ENCODE peak calls at places on chromosomes 7 and 10, in nine cellular contexts. One of them, this sample, is unnamed.
A peak's percentile ranks its signal among the peaks of the same experiment; 100 is the strongest.

GRCh38 chr10:124070666-124071065 is 22.7 kb downstream of the CHST15 start:
- DNase-seq in MM.1S: no peak
- DNase-seq in OCI-LY7: no peak
- DNase-seq in SK-N-SH: no peak
- DNase-seq in neural progenitor cell: no peak
- DNase-seq in HCT116: no peak
- DNase-seq in GM23338: no peak
- DNase-seq in PC-3: no peak
- DNase-seq in GM23248: no peak
- DNase-seq in this sample: no peak

GRCh38 chr7:121505021-121505420 is 108.9 kb upstream of the FAM3C start:
- DNase-seq in GM23338: no peak
- DNase-seq in neural progenitor cell: no peak
- DNase-seq in GM23248: peak; percentile 49
- DNase-seq in MM.1S: no peak
- DNase-seq in PC-3: peak; percentile 19
- DNase-seq in SK-N-SH: no peak
- DNase-seq in OCI-LY7: peak; percentile 6
- DNase-seq in HCT116: no peak
- DNase-seq in this sample: peak; percentile 78

GRCh38 chr7:38229386-38229785 is 44.0 kb downstream of the TARP start:
- DNase-seq in neural progenitor cell: no peak
- DNase-seq in GM23338: no peak
- DNase-seq in PC-3: peak; percentile 30
- DNase-seq in SK-N-SH: no peak
- DNase-seq in HCT116: no peak
- DNase-seq in OCI-LY7: no peak
- DNase-seq in GM23248: peak; percentile 32
- DNase-seq in MM.1S: no peak
- DNase-seq in this sample: no peak

GRCh38 chr7:130853503-130854279 is 119.7 kb upstream of the KLF14 start:
- DNase-seq in neural progenitor cell: no peak
- DNase-seq in GM23248: peak; percentile 75
- DNase-seq in OCI-LY7: no peak
- DNase-seq in PC-3: peak; percentile 96
- DNase-seq in SK-N-SH: no peak
- DNase-seq in HCT116: peak; percentile 96
- DNase-seq in MM.1S: no peak
- DNase-seq in GM23338: no peak
- DNase-seq in this sample: no peak

GRCh38 chr7:36115448-36116321 is 37.4 kb upstream of the EEPD1 start:
- DNase-seq in GM23248: peak; percentile 99
- DNase-seq in neural progenitor cell: no peak
- DNase-seq in SK-N-SH: peak; percentile 80
- DNase-seq in HCT116: peak; percentile 90
- DNase-seq in GM23338: no peak
- DNase-seq in PC-3: peak; percentile 97
- DNase-seq in MM.1S: no peak
- DNase-seq in OCI-LY7: no peak
- DNase-seq in this sample: peak; percentile 92

GRCh38 chr10:46106410-46107255 is 60.6 kb upstream of the MSMB start:
- DNase-seq in GM23338: peak; percentile 86
- DNase-seq in PC-3: peak; percentile 26
- DNase-seq in GM23248: peak; percentile 65
- DNase-seq in SK-N-SH: peak; percentile 86
- DNase-seq in OCI-LY7: no peak
- DNase-seq in neural progenitor cell: peak; percentile 49
- DNase-seq in HCT116: peak; percentile 21
- DNase-seq in MM.1S: peak; percentile 73
- DNase-seq in this sample: peak; percentile 71

GRCh38 chr10:31522820-31523219 is 203.8 kb downstream of the ZEB1 start:
- DNase-seq in PC-3: no peak
- DNase-seq in GM23248: no peak
- DNase-seq in GM23338: no peak
- DNase-seq in HCT116: no peak
- DNase-seq in neural progenitor cell: no peak
- DNase-seq in OCI-LY7: no peak
- DNase-seq in MM.1S: no peak
- DNase-seq in SK-N-SH: no peak
- DNase-seq in this sample: no peak

GRCh38 chr7:76155938-76156337 is 45.8 kb upstream of the SRRM3 start:
- DNase-seq in GM23338: no peak
- DNase-seq in neural progenitor cell: no peak
- DNase-seq in OCI-LY7: no peak
- DNase-seq in HCT116: no peak
- DNase-seq in PC-3: no peak
- DNase-seq in SK-N-SH: no peak
- DNase-seq in GM23248: peak; percentile 72
- DNase-seq in MM.1S: no peak
- DNase-seq in this sample: peak; percentile 37

GRCh38 chr10:42961156-42961589 is 115.7 kb upstream of the RET start:
- DNase-seq in SK-N-SH: no peak
- DNase-seq in neural progenitor cell: no peak
- DNase-seq in MM.1S: no peak
- DNase-seq in HCT116: no peak
- DNase-seq in GM23338: no peak
- DNase-seq in GM23248: no peak
- DNase-seq in PC-3: no peak
- DNase-seq in OCI-LY7: no peak
- DNase-seq in this sample: no peak

GRCh38 chr10:93893646-93894515 is at the start of gene SLC35G1:
- DNase-seq in SK-N-SH: peak; percentile 95
- DNase-seq in HCT116: peak; percentile 38
- DNase-seq in OCI-LY7: peak; percentile 87
- DNase-seq in MM.1S: peak; percentile 84
- DNase-seq in neural progenitor cell: peak; percentile 92
- DNase-seq in GM23248: peak; percentile 77
- DNase-seq in GM23338: peak; percentile 77
- DNase-seq in PC-3: peak; percentile 64
- DNase-seq in this sample: peak; percentile 86

GRCh38 chr10:10515479-10516204 is 502.0 kb upstream of the CELF2 start:
- DNase-seq in GM23248: peak; percentile 53
- DNase-seq in HCT116: no peak
- DNase-seq in neural progenitor cell: no peak
- DNase-seq in GM23338: no peak
- DNase-seq in MM.1S: no peak
- DNase-seq in OCI-LY7: no peak
- DNase-seq in PC-3: no peak
- DNase-seq in SK-N-SH: no peak
- DNase-seq in this sample: no peak

GRCh38 chr10:125700355-125700911 is 17.5 kb upstream of the TEX36 start:
- DNase-seq in GM23338: no peak
- DNase-seq in GM23248: peak; percentile 68
- DNase-seq in OCI-LY7: no peak
- DNase-seq in PC-3: peak; percentile 37
- DNase-seq in neural progenitor cell: no peak
- DNase-seq in MM.1S: no peak
- DNase-seq in HCT116: no peak
- DNase-seq in SK-N-SH: no peak
- DNase-seq in this sample: no peak

GRCh38 chr7:109246330-109247077 is 676.8 kb downstream of the DNAJB9 start:
- DNase-seq in HCT116: peak; percentile 18
- DNase-seq in neural progenitor cell: no peak
- DNase-seq in OCI-LY7: no peak
- DNase-seq in SK-N-SH: no peak
- DNase-seq in PC-3: peak; percentile 88
- DNase-seq in GM23338: no peak
- DNase-seq in GM23248: peak; percentile 59
- DNase-seq in MM.1S: no peak
- DNase-seq in this sample: no peak

GRCh38 chr7:102819151-102819550 is 70.4 kb downstream of the FAM185A start:
- DNase-seq in neural progenitor cell: no peak
- DNase-seq in GM23338: no peak
- DNase-seq in MM.1S: no peak
- DNase-seq in PC-3: no peak
- DNase-seq in OCI-LY7: no peak
- DNase-seq in SK-N-SH: no peak
- DNase-seq in HCT116: no peak
- DNase-seq in GM23248: no peak
- DNase-seq in this sample: no peak

GRCh38 chr10:6678211-6678803 is 98.2 kb upstream of the PRKCQ start:
- DNase-seq in GM23338: peak; percentile 88
- DNase-seq in OCI-LY7: peak; percentile 59
- DNase-seq in PC-3: peak; percentile 31
- DNase-seq in SK-N-SH: peak; percentile 48
- DNase-seq in HCT116: peak; percentile 47
- DNase-seq in MM.1S: peak; percentile 50
- DNase-seq in neural progenitor cell: peak; percentile 68
- DNase-seq in GM23248: peak; percentile 59
- DNase-seq in this sample: peak; percentile 58

DNA sequence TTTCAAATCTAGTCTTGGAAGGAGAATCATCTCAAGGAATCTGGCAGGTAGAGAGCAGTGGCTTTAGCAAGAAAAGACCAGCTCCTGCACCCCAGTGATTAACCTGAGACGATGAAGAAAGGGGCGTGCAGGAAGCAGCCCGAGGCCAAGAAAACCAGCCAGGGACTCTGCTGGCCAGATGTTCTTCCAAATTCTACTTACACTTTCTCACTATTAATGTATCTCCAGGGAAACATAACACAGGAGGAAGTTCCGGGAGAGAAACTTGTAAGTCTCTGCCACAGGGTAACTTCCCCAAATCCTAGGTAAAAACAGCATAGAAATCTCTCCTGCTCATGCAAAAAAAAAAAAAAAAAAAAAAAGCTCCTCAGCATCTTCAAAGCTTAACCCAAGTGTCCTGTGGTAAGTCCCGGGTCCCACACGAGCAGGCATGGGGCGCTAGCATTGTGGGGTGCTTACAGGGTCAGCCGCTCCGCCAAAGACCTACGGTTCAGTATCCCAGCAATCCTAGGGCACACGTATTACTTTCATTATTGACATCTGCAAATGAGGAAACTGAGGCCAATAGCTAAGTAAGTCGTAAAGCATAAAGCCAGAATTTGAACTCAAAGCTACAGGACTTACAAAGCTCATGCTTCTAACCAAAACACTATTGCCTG is 97.2 kb upstream of the GNA12 start:
- DNase-seq in GM23338: no peak
- DNase-seq in OCI-LY7: no peak
- DNase-seq in MM.1S: no peak
- DNase-seq in HCT116: no peak
- DNase-seq in PC-3: no peak
- DNase-seq in neural progenitor cell: no peak
- DNase-seq in SK-N-SH: no peak
- DNase-seq in GM23248: no peak
- DNase-seq in this sample: no peak
- H3K36me3 ChIP-seq in GM23338: no peaks in the 10 kb centered on the region
- H3K36me3 ChIP-seq in OCI-LY7: peaks cover 75% of the 10 kb centered on the region
- H3K36me3 ChIP-seq in MM.1S: peaks cover 3% of the 10 kb centered on the region
- H3K36me3 ChIP-seq in HCT116: no peaks in the 10 kb centered on the region
- H3K36me3 ChIP-seq in PC-3: no peaks in the 10 kb centered on the region
- H3K36me3 ChIP-seq in neural progenitor cell: no peaks in the 10 kb centered on the region
- H3K36me3 ChIP-seq in SK-N-SH: no peaks in the 10 kb centered on the region
- H3K36me3 ChIP-seq in GM23248: no peaks in the 10 kb centered on the region
- H3K36me3 ChIP-seq in this sample: no peaks in the 10 kb centered on the region

GRCh38 chr7:90772410-90772809 is 176.3 kb downstream of the CDK14 start:
- DNase-seq in PC-3: no peak
- DNase-seq in HCT116: no peak
- DNase-seq in SK-N-SH: no peak
- DNase-seq in neural progenitor cell: no peak
- DNase-seq in MM.1S: peak; percentile 11
- DNase-seq in GM23338: no peak
- DNase-seq in OCI-LY7: peak; percentile 54
- DNase-seq in GM23248: no peak
- DNase-seq in this sample: no peak
- H3K27ac ChIP-seq in PC-3: no peak overlapping the region
- H3K27ac ChIP-seq in HCT116: no peak overlapping the region
- H3K27ac ChIP-seq in SK-N-SH: no peak overlapping the region
- H3K27ac ChIP-seq in neural progenitor cell: no peak overlapping the region
- H3K27ac ChIP-seq in MM.1S: peak overlapping the region; percentile 58
- H3K27ac ChIP-seq in GM23338: no peak overlapping the region
- H3K27ac ChIP-seq in OCI-LY7: peak overlapping the region; percentile 45
- H3K27ac ChIP-seq in GM23248: no peak overlapping the region
- H3K27ac ChIP-seq in this sample: no peak overlapping the region

GRCh38 chr10:29243750-29244149 is 45.1 kb upstream of the LYZL1 start:
- DNase-seq in HCT116: peak; percentile 12
- DNase-seq in neural progenitor cell: peak; percentile 50
- DNase-seq in PC-3: peak; percentile 16
- DNase-seq in GM23248: peak; percentile 22
- DNase-seq in OCI-LY7: no peak
- DNase-seq in MM.1S: no peak
- DNase-seq in SK-N-SH: no peak
- DNase-seq in GM23338: peak; percentile 68
- DNase-seq in this sample: no peak
- TF ChIP-seq EZH2phosphoT487 in HCT116: no peak
- TF ChIP-seq EZH2phosphoT487 in neural progenitor cell: no peak
- TF ChIP-seq EZH2phosphoT487 in PC-3: no peak
- TF ChIP-seq EZH2phosphoT487 in GM23248: no peak
- TF ChIP-seq EZH2phosphoT487 in OCI-LY7: no peak
- TF ChIP-seq EZH2phosphoT487 in MM.1S: no peak
- TF ChIP-seq EZH2phosphoT487 in SK-N-SH: no peak
- TF ChIP-seq EZH2phosphoT487 in GM23338: no peak
- TF ChIP-seq EZH2phosphoT487 in this sample: no peak

GRCh38 chr7:107920048-107920772 is 29.2 kb downstream of the DLD start:
- DNase-seq in PC-3: no peak
- DNase-seq in OCI-LY7: no peak
- DNase-seq in GM23248: no peak
- DNase-seq in MM.1S: no peak
- DNase-seq in GM23338: no peak
- DNase-seq in neural progenitor cell: no peak
- DNase-seq in HCT116: no peak
- DNase-seq in SK-N-SH: no peak
- DNase-seq in this sample: no peak

GRCh38 chr7:107922891-107923290 is 31.9 kb downstream of the DLD start:
- DNase-seq in HCT116: no peak
- DNase-seq in MM.1S: no peak
- DNase-seq in neural progenitor cell: no peak
- DNase-seq in GM23338: no peak
- DNase-seq in GM23248: peak; percentile 30
- DNase-seq in SK-N-SH: no peak
- DNase-seq in PC-3: no peak
- DNase-seq in OCI-LY7: no peak
- DNase-seq in this sample: no peak

GRCh38 chr7:107924841-107925490 is 34.0 kb downstream of the DLD start:
- DNase-seq in OCI-LY7: no peak
- DNase-seq in HCT116: no peak
- DNase-seq in GM23248: no peak
- DNase-seq in PC-3: no peak
- DNase-seq in MM.1S: peak; percentile 46
- DNase-seq in SK-N-SH: no peak
- DNase-seq in neural progenitor cell: no peak
- DNase-seq in GM23338: no peak
- DNase-seq in this sample: no peak
- H3K36me3 ChIP-seq in OCI-LY7: peaks cover 53% of the 10 kb centered on the region
- H3K36me3 ChIP-seq in HCT116: peaks cover 29% of the 10 kb centered on the region
- H3K36me3 ChIP-seq in GM23248: peaks cover 74% of the 10 kb centered on the region
- H3K36me3 ChIP-seq in PC-3: peaks cover 70% of the 10 kb centered on the region
- H3K36me3 ChIP-seq in MM.1S: peaks cover 5% of the 10 kb centered on the region
- H3K36me3 ChIP-seq in SK-N-SH: peaks cover 100% of the 10 kb centered on the region
- H3K36me3 ChIP-seq in neural progenitor cell: peaks cover 4% of the 10 kb centered on the region
- H3K36me3 ChIP-seq in GM23338: peaks cover 12% of the 10 kb centered on the region
- H3K36me3 ChIP-seq in this sample: no peaks in the 10 kb centered on the region

DNA sequence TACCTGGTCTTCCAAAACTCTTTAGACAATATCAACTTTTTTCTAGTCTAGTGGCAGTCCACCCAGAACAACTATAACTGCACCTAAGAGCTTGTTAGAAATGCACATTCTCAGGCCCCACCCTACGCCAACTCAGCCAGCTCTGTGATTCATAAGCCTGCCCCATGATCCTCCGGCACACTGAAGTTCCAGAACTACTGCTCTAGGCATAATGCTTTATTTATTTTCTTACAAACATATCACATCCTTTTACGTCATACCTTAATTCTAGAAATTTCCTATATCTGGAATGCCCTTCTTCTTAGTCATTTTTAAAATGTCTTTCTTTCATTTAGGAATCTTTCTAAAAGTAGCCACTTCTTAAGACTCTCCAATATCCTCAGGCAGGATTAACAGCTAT is 480.2 kb downstream of the INHBA start:
- DNase-seq in GM23248: peak; percentile 47
- DNase-seq in PC-3: peak; percentile 74
- DNase-seq in MM.1S: no peak
- DNase-seq in neural progenitor cell: no peak
- DNase-seq in OCI-LY7: no peak
- DNase-seq in GM23338: no peak
- DNase-seq in HCT116: no peak
- DNase-seq in SK-N-SH: no peak
- DNase-seq in this sample: no peak
- H3K27ac ChIP-seq in GM23248: no peak overlapping the region
- H3K27ac ChIP-seq in PC-3: peak overlapping the region; percentile 98
- H3K27ac ChIP-seq in MM.1S: no peak overlapping the region
- H3K27ac ChIP-seq in neural progenitor cell: no peak overlapping the region
- H3K27ac ChIP-seq in OCI-LY7: no peak overlapping the region
- H3K27ac ChIP-seq in GM23338: no peak overlapping the region
- H3K27ac ChIP-seq in HCT116: no peak overlapping the region
- H3K27ac ChIP-seq in SK-N-SH: no peak overlapping the region
- H3K27ac ChIP-seq in this sample: no peak overlapping the region

This sample was measured in hepatocyte.